ENCODE peak calls at places on chromosomes 7 and 10, in five cellular contexts. N, R, K, J and P are unnamed samples.
A peak's percentile ranks its signal among the peaks of the same experiment; 100 is the strongest.

GRCh38 chr10:75233444-75234016 is 2.2 kb downstream of the COMTD1 start:
- DNase-seq in N (peak; percentile 71), R (no peak), K (no peak), J (no peak), P (no peak)

GRCh38 chr7:52712938-52713337 is 322.5 kb upstream of the POM121L12 start:
- DNase-seq in N (no peak), R (no peak), K (no peak), J (no peak), P (no peak)

GRCh38 chr10:52864459-52865106 is 92.0 kb upstream of the MBL2 start:
- DNase-seq in N (peak; percentile 80), R (peak; percentile 98), K (peak; percentile 34), J (peak; percentile 85), P (peak; percentile 56)

GRCh38 chr10:120262857-120263547 is 194.0 kb upstream of the PLPP4 start:
- DNase-seq in N (no peak), R (peak; percentile 54), K (no peak), J (peak; percentile 24), P (no peak)

GRCh38 chr10:125201108-125201524 is 40.8 kb upstream of the CTBP2 start:
- DNase-seq in N (no peak), R (peak; percentile 85), K (no peak), J (peak; percentile 55), P (no peak)

GRCh38 chr7:26439502-26440252 is 148.0 kb downstream of the SNX10 start:
- DNase-seq in N (no peak), R (no peak), K (no peak), J (no peak), P (no peak)

GRCh38 chr7:96740130-96740529 is 30.5 kb upstream of the SEM1 start:
- DNase-seq in N (no peak), R (no peak), K (no peak), J (no peak), P (no peak)

GRCh38 chr7:127251048-127251451 is 1.7 kb downstream of the GRM8 start:
- DNase-seq in N (peak; percentile 67), R (no peak), K (no peak), J (no peak), P (no peak)

GRCh38 chr7:30886608-30887011 is 25.0 kb upstream of the AQP1 start:
- DNase-seq in N (no peak), R (no peak), K (no peak), J (no peak), P (peak; percentile 90)

GRCh38 chr10:60461688-60462087 is 72.0 kb upstream of the ANK3 start:
- DNase-seq in N (no peak), R (no peak), K (no peak), J (no peak), P (no peak)

GRCh38 chr10:72075184-72076115 is 12.9 kb downstream of the SPOCK2 start:
- DNase-seq in N (peak; percentile 60), R (no peak), K (no peak), J (no peak), P (no peak)

GRCh38 chr10:20596911-20597310 is 300.2 kb downstream of the NEBL start:
- DNase-seq in N (peak; percentile 63), R (no peak), K (no peak), J (no peak), P (no peak)

GRCh38 chr7:148503900-148504487 is 86.6 kb upstream of the C7orf33 start:
- DNase-seq in N (peak; percentile 76), R (no peak), K (no peak), J (peak; percentile 44), P (no peak)

GRCh38 chr10:120012566-120012965 is 120.0 kb downstream of the SEC23IP start:
- DNase-seq in N (no peak), R (peak; percentile 11), K (no peak), J (peak; percentile 34), P (no peak)

GRCh38 chr10:115947104-115947503 is 325.9 kb downstream of the GFRA1 start:
- DNase-seq in N (no peak), R (peak; percentile 64), K (no peak), J (peak; percentile 42), P (no peak)

GRCh38 chr7:83648464-83649241 is at the start of gene SEMA3E:
- DNase-seq in N (no peak), R (peak; percentile 69), K (no peak), J (peak; percentile 1), P (no peak)

GRCh38 chr10:66572700-66573099 is 353.1 kb upstream of the LRRTM3 start:
- DNase-seq in N (no peak), R (no peak), K (no peak), J (no peak), P (no peak)

GRCh38 chr7:8515786-8516185 is 82.4 kb downstream of the NXPH1 start:
- DNase-seq in N (no peak), R (peak; percentile 12), K (no peak), J (no peak), P (no peak)

GRCh38 chr7:32809347-32809746 is 82.2 kb downstream of the KBTBD2 start:
- DNase-seq in N (no peak), R (no peak), K (no peak), J (no peak), P (no peak)

DNA sequence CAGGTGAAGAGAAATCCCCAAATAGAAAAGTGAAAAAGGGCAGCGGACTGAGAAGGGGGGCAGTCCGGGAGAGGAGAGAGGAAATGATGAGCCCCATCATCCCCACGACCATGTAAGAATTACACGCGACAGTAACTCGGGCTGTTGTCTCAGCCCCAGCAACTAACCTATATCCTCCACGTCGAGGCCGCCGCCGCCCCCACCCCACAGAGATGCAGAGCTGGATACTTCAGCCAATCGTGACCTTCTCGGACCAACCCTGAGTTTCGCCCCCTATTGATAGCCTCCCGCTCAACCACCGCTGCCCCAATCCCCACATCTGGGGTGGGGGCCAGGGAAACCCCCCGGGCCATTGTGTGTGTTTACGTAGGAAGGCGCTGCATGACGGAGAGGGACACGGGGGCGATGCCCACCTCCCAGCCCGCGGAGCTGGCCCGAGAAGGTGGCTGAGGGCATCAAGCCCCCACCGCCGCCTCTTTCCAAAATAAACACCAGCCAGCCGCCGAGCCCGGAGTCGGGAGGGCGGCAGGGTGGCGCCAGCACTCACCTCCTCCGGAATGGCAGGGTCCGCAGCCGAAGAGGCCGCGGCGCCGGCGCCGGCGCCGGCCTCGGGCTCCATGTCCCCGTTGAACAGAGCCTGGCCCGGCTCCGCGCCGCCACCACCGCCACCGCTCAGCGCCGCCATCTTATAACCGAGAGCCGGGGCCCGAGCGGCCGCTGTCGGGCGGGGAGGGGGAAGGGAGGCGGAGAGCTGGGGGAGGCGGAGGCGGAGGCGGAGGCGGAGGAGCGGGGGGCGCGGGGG is 509 bp downstream of the BRAF start:
- DNase-seq in N (peak; percentile 81), R (peak; percentile 41), K (peak; percentile 81), J (peak; percentile 41), P (peak; percentile 37)
- TF ChIP-seq CTCF in N (peak; percentile 44), R (peak; percentile 44), K (peak; percentile 45), J (peak; percentile 72), P (peak; percentile 45)

GRCh38 chr7:2482725-2483451 is 6.7 kb upstream of the GRIFIN start:
- DNase-seq in N (peak; percentile 68), R (no peak), K (no peak), J (no peak), P (no peak)
- TF ChIP-seq CTCF in N (no peak), R (peak; percentile 11), K (no peak), J (peak; percentile 29), P (peak; percentile 11)

DNA sequence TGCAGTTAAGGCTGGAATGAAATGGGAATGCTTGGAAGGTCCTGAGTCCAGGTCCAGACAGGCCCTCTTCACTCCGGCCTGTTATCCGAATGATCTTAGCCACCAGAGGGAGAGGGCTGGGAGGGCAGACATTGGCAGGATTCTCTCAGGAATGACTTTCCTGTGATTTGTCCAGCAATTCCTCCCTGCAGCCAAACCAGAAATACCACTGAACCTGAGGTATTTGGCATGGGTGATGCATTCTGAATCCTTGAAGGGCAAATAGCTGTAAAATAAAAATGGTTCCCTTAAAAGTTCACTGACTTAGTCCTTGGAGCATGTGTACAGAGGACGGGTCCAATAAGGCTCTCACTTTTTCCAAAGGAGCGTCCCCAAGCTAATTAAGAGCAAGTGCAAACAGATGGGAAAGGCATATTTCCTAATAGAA is 77.5 kb upstream of the HABP2 start:
- DNase-seq in N (peak; percentile 50), R (peak; percentile 42), K (no peak), J (peak; percentile 83), P (no peak)
- TF ChIP-seq CTCF in N (peak; percentile 33), R (no peak), K (no peak), J (peak; percentile 48), P (no peak)

DNA sequence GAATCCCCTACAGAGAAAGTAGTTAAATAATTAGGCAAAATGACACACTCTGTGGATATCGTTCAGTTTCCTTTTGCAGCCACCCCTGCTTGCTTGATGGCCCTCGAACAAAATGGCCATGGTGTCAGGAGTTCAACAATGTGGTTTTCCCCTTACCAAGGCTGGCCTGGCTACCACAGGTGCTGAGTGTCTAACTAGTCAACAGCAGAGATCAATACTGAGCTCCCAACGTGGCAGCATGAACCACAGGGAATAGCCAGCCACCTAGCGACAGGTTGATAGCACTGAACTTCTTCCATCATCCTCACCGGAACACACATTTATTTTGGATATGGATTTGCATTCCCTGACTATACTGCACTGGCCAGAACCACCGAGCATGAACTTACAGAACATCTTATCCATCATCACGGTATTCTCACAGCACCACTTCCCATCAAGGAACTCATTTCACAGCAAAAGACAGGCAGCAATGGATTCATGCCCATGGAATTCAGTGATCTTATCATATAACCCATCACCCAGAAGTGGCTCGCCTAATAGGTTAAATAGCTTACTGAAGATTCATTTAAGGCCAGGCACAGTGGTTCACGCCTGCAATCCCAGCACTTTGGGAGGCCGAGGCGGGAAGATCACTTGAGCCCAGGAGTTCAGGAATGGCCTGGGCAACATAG is 6.3 kb downstream of the C10orf67 start:
- DNase-seq in N (no peak), R (peak; percentile 92), K (no peak), J (peak; percentile 82), P (no peak)
- TF ChIP-seq CTCF in N (peak; percentile 14), R (peak; percentile 21), K (no peak), J (no peak), P (no peak)

GRCh38 chr7:24591152-24591551 is 17.9 kb downstream of the PALS2 start:
- DNase-seq in N (no peak), R (no peak), K (no peak), J (no peak), P (no peak)
- TF ChIP-seq CTCF in N (peak; percentile 11), R (peak; percentile 14), K (no peak), J (no peak), P (no peak)